ENCODE peak calls at places on chromosomes 16 and 17, in six cellular contexts. V, A, I, F, O and G are unnamed samples. For H3K36me3, the result is how much of the 10 kb centered on the place peaks cover.

GRCh38 chr17:44645341-44645740 is 10.9 kb upstream of the MEIOC start:
- DNase-seq in V (no peak), F (no peak), A (no peak), I (no peak), O (no peak), G (no peak)

GRCh38 chr17:65013613-65014391 is 42.7 kb downstream of the GNA13 start:
- DNase-seq in A (peak), V (no peak), F (no peak), O (peak), I (no peak), G (no peak)

GRCh38 chr16:72060405-72060804 is 2.6 kb upstream of the HPR start:
- DNase-seq in F (no peak), A (no peak), O (no peak), I (no peak), V (no peak), G (no peak)

GRCh38 chr17:53118948-53119347 is 703.8 kb upstream of the KIF2B start:
- DNase-seq in A (no peak), O (no peak), V (no peak), F (no peak), I (no peak), G (no peak)

GRCh38 chr16:62038225-62038624 is 2.0 kb upstream of the CDH8 start:
- DNase-seq in O (no peak), I (no peak), V (no peak), F (no peak), A (no peak), G (no peak)

GRCh38 chr17:65064452-65065019 is 8.0 kb upstream of the GNA13 start:
- DNase-seq in V (no peak), I (no peak), F (no peak), A (no peak), O (no peak), G (no peak)

GRCh38 chr17:64019486-64020067 is 856 bp downstream of the ICAM2 start:
- DNase-seq in A (no peak), I (no peak), O (no peak), F (no peak), V (no peak), G (peak)

GRCh38 chr16:48432136-48432535 is 46.9 kb upstream of the SIAH1 start:
- DNase-seq in A (no peak), O (peak), I (no peak), V (no peak), F (no peak), G (no peak)

GRCh38 chr16:75413951-75414350 is 19.4 kb downstream of the CFDP1 start:
- DNase-seq in F (no peak), V (no peak), I (no peak), O (no peak), A (no peak), G (no peak)
- H3K36me3 ChIP-seq in F (under half), V (half or more), I (under half), O (under half), A (under half), G (under half)

DNA sequence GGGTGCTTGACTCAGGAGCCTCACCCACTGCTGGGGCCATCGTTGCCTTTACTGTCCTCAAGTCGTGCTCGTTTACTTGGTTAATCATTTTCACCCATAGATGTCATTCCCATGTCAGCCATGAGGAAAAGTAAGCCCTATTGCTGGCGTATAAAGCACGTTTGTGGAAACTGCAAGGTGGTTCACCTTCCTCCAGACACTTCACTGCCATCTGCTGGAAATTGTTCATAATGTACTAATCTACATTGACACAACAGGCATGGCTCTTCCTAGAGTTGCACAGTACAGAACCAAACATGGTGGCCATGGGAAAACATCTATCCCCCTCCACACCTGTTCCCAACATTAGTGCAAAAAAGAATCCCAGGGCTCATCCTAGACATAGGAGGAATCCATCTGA is 116.6 kb downstream of the ZNF18 start:
- DNase-seq in I (no peak), F (no peak), V (no peak), A (no peak), O (no peak), G (no peak)
- H3K36me3 ChIP-seq in I (under half), F (under half), V (under half), A (under half), O (under half), G (under half)

GRCh38 chr16:9191274-9191850 is 99.9 kb downstream of the HAPSTR1 start:
- DNase-seq in V (no peak), F (no peak), O (no peak), I (no peak), A (no peak), G (no peak)

GRCh38 chr16:9184354-9184690 is 92.9 kb downstream of the HAPSTR1 start:
- DNase-seq in A (no peak), V (no peak), F (no peak), I (no peak), O (no peak), G (no peak)

GRCh38 chr16:9186061-9186460 is 94.6 kb downstream of the HAPSTR1 start:
- DNase-seq in A (no peak), O (no peak), F (no peak), I (no peak), V (no peak), G (no peak)

GRCh38 chr16:9183682-9184353 is 92.4 kb downstream of the HAPSTR1 start:
- DNase-seq in I (no peak), O (no peak), F (no peak), V (no peak), A (no peak), G (no peak)

DNA sequence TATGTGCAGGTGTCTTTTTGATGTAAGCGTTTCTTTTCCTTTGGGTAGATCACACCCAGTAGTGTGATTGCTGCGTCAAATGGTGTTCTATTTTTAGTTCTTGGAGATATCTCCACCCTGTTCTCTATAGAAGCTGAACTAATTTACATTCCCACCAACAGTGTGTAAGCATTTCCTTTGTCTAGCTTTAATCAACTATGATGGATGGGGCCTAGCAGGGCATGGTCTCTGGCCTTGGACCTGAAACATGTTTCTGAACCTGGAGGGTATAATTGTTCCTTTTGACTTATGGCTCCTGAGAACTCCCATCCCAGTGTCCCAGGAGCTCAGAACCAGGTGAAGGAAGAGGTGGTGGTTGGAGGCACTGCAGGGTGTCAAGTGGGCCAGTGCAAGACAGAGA is 94.0 kb downstream of the HAPSTR1 start:
- DNase-seq in I (no peak), V (no peak), F (no peak), A (no peak), O (no peak), G (no peak)
- H3K36me3 ChIP-seq in I (under half), V (under half), F (under half), A (under half), O (under half), G (under half)

GRCh38 chr17:46031920-46032319 is 32.9 kb downstream of the STH start:
- DNase-seq in I (no peak), V (no peak), A (no peak), F (no peak), O (no peak), G (no peak)
- H3K36me3 ChIP-seq in I (half or more), V (half or more), A (half or more), F (half or more), O (under half), G (half or more)

GRCh38 chr16:50789757-50790156 is 47.9 kb downstream of the CYLD start:
- DNase-seq in O (no peak), A (no peak), V (no peak), I (no peak), F (no peak), G (no peak)

GRCh38 chr16:50797456-50797855 is 55.6 kb downstream of the CYLD start:
- DNase-seq in I (no peak), F (no peak), V (no peak), A (no peak), O (no peak), G (no peak)

GRCh38 chr16:50796829-50797228 is 54.9 kb downstream of the CYLD start:
- DNase-seq in V (no peak), A (no peak), F (no peak), I (no peak), O (no peak), G (no peak)

GRCh38 chr16:50791522-50791921 is 49.6 kb downstream of the CYLD start:
- DNase-seq in I (no peak), V (no peak), A (no peak), F (no peak), O (no peak), G (no peak)
- H3K36me3 ChIP-seq in I (half or more), V (half or more), A (half or more), F (half or more), O (under half), G (half or more)

GRCh38 chr17:79981090-79981489 is 54.6 kb downstream of the TBC1D16 start:
- DNase-seq in F (no peak), A (no peak), O (no peak), I (no peak), V (no peak), G (no peak)
- H3K36me3 ChIP-seq in F (under half), A (under half), O (under half), I (under half), V (under half), G (under half)

GRCh38 chr16:4766875-4767628 is at the start of gene ZNF500:
- DNase-seq in I (peak), O (peak), A (peak), F (peak), V (peak), G (peak)

GRCh38 chr16:4765511-4766474 is 1.2 kb downstream of the ZNF500 start:
- DNase-seq in V (no peak), F (no peak), I (no peak), O (no peak), A (no peak), G (no peak)

GRCh38 chr16:4760221-4760910 is 6.6 kb downstream of the ZNF500 start:
- DNase-seq in I (no peak), A (no peak), V (peak), F (no peak), O (no peak), G (no peak)

GRCh38 chr16:4763791-4764190 is 3.2 kb downstream of the ZNF500 start:
- DNase-seq in O (no peak), A (no peak), I (no peak), F (no peak), V (no peak), G (no peak)

GRCh38 chr16:4762205-4762604 is 4.8 kb downstream of the ZNF500 start:
- DNase-seq in A (no peak), V (peak), O (no peak), F (no peak), I (no peak), G (no peak)
- H3K36me3 ChIP-seq in A (under half), V (half or more), O (under half), F (half or more), I (half or more), G (half or more)

DNA sequence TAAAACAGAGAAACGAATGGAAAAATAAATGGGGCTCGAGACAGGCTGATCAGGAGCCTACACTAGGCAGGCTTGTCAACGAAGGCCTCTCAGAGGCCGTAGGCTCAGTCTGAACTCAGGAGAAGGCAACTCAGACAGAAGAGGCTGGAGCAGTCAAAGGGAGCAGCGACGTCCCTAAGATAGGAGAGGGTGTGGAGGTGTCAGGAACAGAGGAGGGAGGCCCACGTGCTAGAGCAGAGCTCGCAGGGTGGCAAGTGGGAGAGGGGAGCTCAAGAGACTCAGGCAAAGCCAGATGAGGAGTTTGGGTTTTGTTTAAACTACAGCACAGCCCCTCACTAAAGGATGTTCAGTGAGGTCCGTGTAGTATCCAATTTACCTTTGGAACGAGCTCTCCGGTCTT is 32.7 kb downstream of the LRRC75A start:
- DNase-seq in F (no peak), A (no peak), O (no peak), I (no peak), V (no peak), G (no peak)
- H3K36me3 ChIP-seq in F (under half), A (under half), O (under half), I (under half), V (under half), G (under half)

GRCh38 chr17:27620721-27621120 is 10.3 kb upstream of the LGALS9 start:
- DNase-seq in A (no peak), V (no peak), O (no peak), I (no peak), F (no peak), G (no peak)
- H3K36me3 ChIP-seq in A (under half), V (half or more), O (under half), I (half or more), F (half or more), G (under half)

GRCh38 chr17:82812058-82812457 is 27.8 kb downstream of the ZNF750 start:
- DNase-seq in O (no peak), V (peak), F (no peak), A (no peak), I (no peak), G (no peak)
- H3K36me3 ChIP-seq in O (under half), V (half or more), F (half or more), A (under half), I (half or more), G (half or more)